ENCODE peak calls at places on chromosomes 11 and 22, in six cellular contexts. One of them, this sample, is unnamed.

GRCh38 chr11:109378049-109378448 is 43.9 kb upstream of the C11orf87 start:
- DNase-seq in HL-60: no peak
- DNase-seq in dorsolateral prefrontal cortex: no peak
- DNase-seq in GM12891: no peak
- DNase-seq in fibroblast of gingiva: no peak
- DNase-seq in CD8-positive, alpha-beta memory T cell: no peak
- DNase-seq in this sample: no peak

GRCh38 chr22:19533049-19533626 is 8.9 kb upstream of the CLDN5 start:
- DNase-seq in HL-60: no peak
- DNase-seq in dorsolateral prefrontal cortex: no peak
- DNase-seq in GM12891: no peak
- DNase-seq in fibroblast of gingiva: no peak
- DNase-seq in CD8-positive, alpha-beta memory T cell: no peak
- DNase-seq in this sample: no peak

GRCh38 chr11:20156280-20156875 is 3.9 kb downstream of the DBX1 start:
- DNase-seq in HL-60: no peak
- DNase-seq in dorsolateral prefrontal cortex: no peak
- DNase-seq in GM12891: no peak
- DNase-seq in fibroblast of gingiva: no peak
- DNase-seq in CD8-positive, alpha-beta memory T cell: peak; percentile 9
- DNase-seq in this sample: no peak

GRCh38 chr22:48358886-48359612 is 1468.6 kb downstream of the BRD1 start:
- DNase-seq in HL-60: no peak
- DNase-seq in dorsolateral prefrontal cortex: no peak
- DNase-seq in GM12891: no peak
- DNase-seq in fibroblast of gingiva: no peak
- DNase-seq in CD8-positive, alpha-beta memory T cell: no peak
- DNase-seq in this sample: no peak

GRCh38 chr11:73856001-73856663 is 20.5 kb downstream of the COA4 start:
- DNase-seq in HL-60: no peak
- DNase-seq in dorsolateral prefrontal cortex: no peak
- DNase-seq in GM12891: no peak
- DNase-seq in fibroblast of gingiva: no peak
- DNase-seq in CD8-positive, alpha-beta memory T cell: no peak
- DNase-seq in this sample: no peak

GRCh38 chr11:44805152-44805461 is 78.3 kb downstream of the TSPAN18 start:
- DNase-seq in HL-60: no peak
- DNase-seq in dorsolateral prefrontal cortex: no peak
- DNase-seq in GM12891: no peak
- DNase-seq in fibroblast of gingiva: no peak
- DNase-seq in CD8-positive, alpha-beta memory T cell: no peak
- DNase-seq in this sample: no peak

GRCh38 chr11:3160252-3161031 is 4.7 kb downstream of the OSBPL5 start:
- DNase-seq in HL-60: peak; percentile 67
- DNase-seq in dorsolateral prefrontal cortex: peak; percentile 94
- DNase-seq in GM12891: no peak
- DNase-seq in fibroblast of gingiva: peak; percentile 95
- DNase-seq in CD8-positive, alpha-beta memory T cell: no peak
- DNase-seq in this sample: no peak

GRCh38 chr11:123525072-123525471 is 95.0 kb downstream of the GRAMD1B start:
- DNase-seq in HL-60: no peak
- DNase-seq in dorsolateral prefrontal cortex: no peak
- DNase-seq in GM12891: no peak
- DNase-seq in fibroblast of gingiva: no peak
- DNase-seq in CD8-positive, alpha-beta memory T cell: no peak
- DNase-seq in this sample: no peak

GRCh38 chr11:111829185-111829968 is 42.0 kb downstream of the ALG9 start:
- DNase-seq in HL-60: no peak
- DNase-seq in dorsolateral prefrontal cortex: no peak
- DNase-seq in GM12891: no peak
- DNase-seq in fibroblast of gingiva: no peak
- DNase-seq in CD8-positive, alpha-beta memory T cell: no peak
- DNase-seq in this sample: peak; percentile 18

GRCh38 chr11:61080526-61080925 is 21.8 kb upstream of the CD5 start:
- DNase-seq in HL-60: no peak
- DNase-seq in dorsolateral prefrontal cortex: no peak
- DNase-seq in GM12891: no peak
- DNase-seq in fibroblast of gingiva: no peak
- DNase-seq in CD8-positive, alpha-beta memory T cell: no peak
- DNase-seq in this sample: no peak

GRCh38 chr22:40279017-40279416 is 67.3 kb upstream of the ADSL start:
- DNase-seq in HL-60: no peak
- DNase-seq in dorsolateral prefrontal cortex: no peak
- DNase-seq in GM12891: no peak
- DNase-seq in fibroblast of gingiva: no peak
- DNase-seq in CD8-positive, alpha-beta memory T cell: no peak
- DNase-seq in this sample: no peak

GRCh38 chr11:72598901-72599300 is 75.3 kb downstream of the PDE2A start:
- DNase-seq in HL-60: no peak
- DNase-seq in dorsolateral prefrontal cortex: peak; percentile 57
- DNase-seq in GM12891: no peak
- DNase-seq in fibroblast of gingiva: peak; percentile 14
- DNase-seq in CD8-positive, alpha-beta memory T cell: no peak
- DNase-seq in this sample: no peak

GRCh38 chr11:131326829-131327228 is 43.6 kb upstream of the NTM start:
- DNase-seq in HL-60: no peak
- DNase-seq in dorsolateral prefrontal cortex: no peak
- DNase-seq in GM12891: no peak
- DNase-seq in fibroblast of gingiva: no peak
- DNase-seq in CD8-positive, alpha-beta memory T cell: no peak
- DNase-seq in this sample: no peak

GRCh38 chr11:12251651-12252560 is 125.5 kb upstream of the PARVA start:
- DNase-seq in HL-60: no peak
- DNase-seq in dorsolateral prefrontal cortex: no peak
- DNase-seq in GM12891: no peak
- DNase-seq in fibroblast of gingiva: no peak
- DNase-seq in CD8-positive, alpha-beta memory T cell: no peak
- DNase-seq in this sample: no peak

GRCh38 chr11:44096360-44097188 is 1.1 kb downstream of the EXT2 start:
- DNase-seq in HL-60: no peak
- DNase-seq in dorsolateral prefrontal cortex: no peak
- DNase-seq in GM12891: no peak
- DNase-seq in fibroblast of gingiva: no peak
- DNase-seq in CD8-positive, alpha-beta memory T cell: no peak
- DNase-seq in this sample: no peak

GRCh38 chr11:44047931-44048431 is at the start of gene ACCSL:
- DNase-seq in HL-60: no peak
- DNase-seq in dorsolateral prefrontal cortex: no peak
- DNase-seq in GM12891: no peak
- DNase-seq in fibroblast of gingiva: no peak
- DNase-seq in CD8-positive, alpha-beta memory T cell: no peak
- DNase-seq in this sample: no peak

GRCh38 chr22:42930810-42931420 is 73.8 kb upstream of the ARFGAP3 start:
- DNase-seq in HL-60: no peak
- DNase-seq in dorsolateral prefrontal cortex: no peak
- DNase-seq in GM12891: no peak
- DNase-seq in fibroblast of gingiva: peak; percentile 53
- DNase-seq in CD8-positive, alpha-beta memory T cell: no peak
- DNase-seq in this sample: no peak

GRCh38 chr11:103808246-103808645 is 228.2 kb upstream of the DDI1 start:
- DNase-seq in HL-60: no peak
- DNase-seq in dorsolateral prefrontal cortex: no peak
- DNase-seq in GM12891: no peak
- DNase-seq in fibroblast of gingiva: no peak
- DNase-seq in CD8-positive, alpha-beta memory T cell: no peak
- DNase-seq in this sample: no peak

GRCh38 chr22:22687638-22688500 is 43.5 kb downstream of the GGTLC2 start:
- DNase-seq in HL-60: peak; percentile 19
- DNase-seq in dorsolateral prefrontal cortex: peak; percentile 45
- DNase-seq in GM12891: no peak
- DNase-seq in fibroblast of gingiva: peak; percentile 61
- DNase-seq in CD8-positive, alpha-beta memory T cell: no peak
- DNase-seq in this sample: no peak

GRCh38 chr22:35367331-35367886 is 13.5 kb upstream of the HMOX1 start:
- DNase-seq in HL-60: peak; percentile 78
- DNase-seq in dorsolateral prefrontal cortex: no peak
- DNase-seq in GM12891: no peak
- DNase-seq in fibroblast of gingiva: no peak
- DNase-seq in CD8-positive, alpha-beta memory T cell: no peak
- DNase-seq in this sample: no peak

GRCh38 chr11:120170741-120171261 is 32.9 kb upstream of the TRIM29 start:
- DNase-seq in HL-60: no peak
- DNase-seq in dorsolateral prefrontal cortex: no peak
- DNase-seq in GM12891: no peak
- DNase-seq in fibroblast of gingiva: no peak
- DNase-seq in CD8-positive, alpha-beta memory T cell: no peak
- DNase-seq in this sample: no peak

GRCh38 chr11:69416746-69417145 is 64.7 kb upstream of the LINC01488 start:
- DNase-seq in HL-60: no peak
- DNase-seq in dorsolateral prefrontal cortex: no peak
- DNase-seq in GM12891: no peak
- DNase-seq in fibroblast of gingiva: no peak
- DNase-seq in CD8-positive, alpha-beta memory T cell: no peak
- DNase-seq in this sample: no peak

GRCh38 chr22:42433754-42434153 is 1.6 kb upstream of the NFAM1 start:
- DNase-seq in HL-60: no peak
- DNase-seq in dorsolateral prefrontal cortex: no peak
- DNase-seq in GM12891: no peak
- DNase-seq in fibroblast of gingiva: no peak
- DNase-seq in CD8-positive, alpha-beta memory T cell: no peak
- DNase-seq in this sample: no peak

GRCh38 chr11:73415854-73416615 is 39.8 kb downstream of the RELT start:
- DNase-seq in HL-60: no peak
- DNase-seq in dorsolateral prefrontal cortex: no peak
- DNase-seq in GM12891: no peak
- DNase-seq in fibroblast of gingiva: peak; percentile 65
- DNase-seq in CD8-positive, alpha-beta memory T cell: no peak
- DNase-seq in this sample: no peak

GRCh38 chr11:123056835-123057491 is 5.0 kb downstream of the HSPA8 start:
- DNase-seq in HL-60: no peak
- DNase-seq in dorsolateral prefrontal cortex: no peak
- DNase-seq in GM12891: no peak
- DNase-seq in fibroblast of gingiva: no peak
- DNase-seq in CD8-positive, alpha-beta memory T cell: no peak
- DNase-seq in this sample: no peak

GRCh38 chr11:18575361-18575760 is 13.2 kb downstream of the UEVLD start:
- DNase-seq in HL-60: no peak
- DNase-seq in dorsolateral prefrontal cortex: no peak
- DNase-seq in GM12891: no peak
- DNase-seq in fibroblast of gingiva: no peak
- DNase-seq in CD8-positive, alpha-beta memory T cell: no peak
- DNase-seq in this sample: no peak

GRCh38 chr11:12973529-12974181 is 35.5 kb upstream of the RASSF10 start:
- DNase-seq in HL-60: no peak
- DNase-seq in dorsolateral prefrontal cortex: no peak
- DNase-seq in GM12891: no peak
- DNase-seq in fibroblast of gingiva: no peak
- DNase-seq in CD8-positive, alpha-beta memory T cell: no peak
- DNase-seq in this sample: no peak

GRCh38 chr11:46724088-46724487 is 5.1 kb downstream of the F2 start:
- DNase-seq in HL-60: no peak
- DNase-seq in dorsolateral prefrontal cortex: no peak
- DNase-seq in GM12891: no peak
- DNase-seq in fibroblast of gingiva: no peak
- DNase-seq in CD8-positive, alpha-beta memory T cell: no peak
- DNase-seq in this sample: no peak